ENCODE peak calls at places on chromosomes 1 and 21, in ten cellular contexts. Q is CD4-positive, CD25-positive, alpha-beta regulatory T cell; Y is RWPE2; W is sciatic nerve; F is esophagus mucosa; I is upper lobe of right lung; Z is left lung; V is activated CD8-positive, alpha-beta memory T cell treated with anti-CD3 and anti-CD28 coated beads, Interleukin-2, amount 10 ng/mL, durations not matched to agents 7 days and 5 days; T is left colon; S is right cardiac atrium. A is an unnamed sample.

GRCh38 chr21:28884481-28884880 is 108.2 kb downstream of the LTN1 start:
- ATAC-seq in V (no peak), F (no peak), T (peak; percentile 38), W (peak; percentile 53), S (peak; percentile 40), Z (peak; percentile 62), Q (no peak), Y (peak; percentile 33), I (no peak), A (no peak)

GRCh38 chr1:232620356-232620841 is 9.5 kb downstream of the SIPA1L2 start:
- ATAC-seq in Q (no peak), W (peak; percentile 87), Y (no peak), V (no peak), S (peak; percentile 91), I (peak; percentile 77), F (no peak), Z (peak; percentile 74), T (peak; percentile 31), A (no peak)

GRCh38 chr1:3268281-3268680 is 186.2 kb upstream of the ARHGEF16 start:
- ATAC-seq in F (no peak), V (no peak), Z (no peak), Y (no peak), Q (no peak), W (no peak), I (no peak), T (no peak), S (no peak), A (no peak)

GRCh38 chr1:100188617-100189016 is 10.6 kb upstream of the LRRC39 start:
- ATAC-seq in F (no peak), Q (no peak), Y (no peak), W (peak; percentile 69), V (no peak), S (peak; percentile 72), T (no peak), I (no peak), Z (peak; percentile 72), A (no peak)

GRCh38 chr21:24110846-24111245 is 1496.4 kb downstream of the MRPL39 start:
- ATAC-seq in S (no peak), T (no peak), Y (no peak), I (no peak), F (no peak), W (no peak), Z (no peak), V (no peak), Q (no peak), A (no peak)

GRCh38 chr1:244048566-244049141 is 2.4 kb upstream of the ZBTB18 start:
- ATAC-seq in Y (no peak), T (no peak), S (no peak), I (no peak), Q (no peak), W (no peak), F (no peak), V (no peak), Z (no peak), A (peak; percentile 10)

GRCh38 chr1:109341944-109342925 is 35.4 kb upstream of the MYBPHL start:
- ATAC-seq in S (peak; percentile 29), Z (peak; percentile 21), W (no peak), V (no peak), Y (no peak), Q (no peak), T (peak; percentile 58), F (no peak), I (no peak), A (no peak)

GRCh38 chr21:21165063-21165645 is 166.9 kb downstream of the NCAM2 start:
- ATAC-seq in W (peak; percentile 97), S (peak; percentile 77), I (no peak), V (no peak), Q (no peak), Y (no peak), F (no peak), Z (peak; percentile 39), T (no peak), A (no peak)

GRCh38 chr1:47527653-47528272 is 89.9 kb downstream of the FOXD2 start:
- ATAC-seq in T (peak; percentile 89), I (peak; percentile 90), Q (no peak), Y (peak; percentile 70), Z (peak; percentile 91), W (no peak), V (no peak), F (peak; percentile 71), S (no peak), A (no peak)

GRCh38 chr1:212256404-212256803 is 28.8 kb upstream of the PPP2R5A start:
- ATAC-seq in F (no peak), I (peak; percentile 88), W (peak; percentile 54), Y (no peak), V (peak; percentile 79), S (peak; percentile 69), T (no peak), Q (peak; percentile 67), Z (peak; percentile 70), A (no peak)

GRCh38 chr1:164794310-164794709 is 235.3 kb downstream of the PBX1 start:
- ATAC-seq in Z (peak; percentile 89), V (no peak), W (peak; percentile 93), F (peak; percentile 89), I (peak; percentile 62), Y (peak; percentile 100), T (no peak), Q (no peak), S (peak; percentile 90), A (no peak)

GRCh38 chr1:160546942-160547341 is 23.9 kb upstream of the SLAMF6 start:
- ATAC-seq in Q (no peak), Y (no peak), T (no peak), Z (peak; percentile 75), V (no peak), I (peak; percentile 81), S (peak; percentile 53), F (no peak), W (peak; percentile 26), A (no peak)

GRCh38 chr21:42291003-42291750 is 24.0 kb downstream of the TFF3 start:
- ATAC-seq in S (no peak), W (no peak), F (no peak), V (no peak), Y (no peak), T (no peak), Q (no peak), I (no peak), Z (no peak), A (no peak)

GRCh38 chr1:143584508-143584907 is 387.3 kb downstream of the FAM72C start:
- ATAC-seq in I (no peak), S (no peak), V (no peak), W (no peak), Q (no peak), F (no peak), T (no peak), Y (no peak), Z (no peak), A (no peak)

GRCh38 chr1:199687321-199687720 is 340.2 kb upstream of the NR5A2 start:
- ATAC-seq in V (no peak), S (no peak), Z (no peak), Y (no peak), T (no peak), F (no peak), W (no peak), I (no peak), Q (no peak), A (no peak)

GRCh38 chr1:219185486-219186117 is 11.9 kb downstream of the LYPLAL1 start:
- ATAC-seq in F (no peak), V (no peak), Z (no peak), W (no peak), Y (no peak), T (no peak), Q (no peak), S (no peak), I (no peak), A (no peak)

GRCh38 chr1:231395051-231395995 is 26.8 kb downstream of the EGLN1 start:
- ATAC-seq in F (peak; percentile 60), Q (no peak), V (no peak), W (peak; percentile 91), Y (peak; percentile 95), S (peak; percentile 94), I (peak; percentile 24), T (peak; percentile 68), Z (peak; percentile 82), A (no peak)

GRCh38 chr1:19009882-19010321 is 53.4 kb upstream of the IFFO2 start:
- ATAC-seq in T (no peak), Q (no peak), S (no peak), Z (peak; percentile 2), W (no peak), V (no peak), F (no peak), Y (peak; percentile 53), I (peak; percentile 32), A (no peak)

GRCh38 chr1:115606305-115606704 is 35.5 kb upstream of the VANGL1 start:
- ATAC-seq in V (no peak), I (no peak), F (no peak), Z (no peak), S (no peak), Y (no peak), Q (no peak), W (no peak), T (no peak), A (no peak)

GRCh38 chr21:36692125-36692843 is 6.6 kb upstream of the SIM2 start:
- ATAC-seq in Z (no peak), I (no peak), F (no peak), Y (peak; percentile 37), T (no peak), S (no peak), V (no peak), W (no peak), Q (no peak), A (no peak)

GRCh38 chr1:12553963-12554362 is 64.0 kb downstream of the DHRS3 start:
- ATAC-seq in F (no peak), Z (no peak), Y (no peak), V (no peak), S (no peak), Q (no peak), W (no peak), T (no peak), I (no peak), A (peak; percentile 44)

GRCh38 chr21:37749132-37749531 is 167.1 kb downstream of the KCNJ6 start:
- ATAC-seq in T (no peak), Y (peak; percentile 94), V (no peak), F (peak; percentile 95), Z (no peak), W (no peak), I (no peak), S (no peak), Q (no peak), A (no peak)

GRCh38 chr1:227947425-227947677 is 381 bp downstream of the WNT9A start:
- ATAC-seq in T (no peak), W (no peak), F (no peak), I (no peak), Z (peak; percentile 3), V (peak; percentile 12), Y (no peak), S (no peak), Q (no peak), A (no peak)

GRCh38 chr1:107678993-107679392 is 286.0 kb downstream of the VAV3 start:
- ATAC-seq in V (no peak), S (no peak), I (no peak), W (no peak), F (no peak), Q (no peak), Y (no peak), Z (no peak), T (no peak), A (no peak)

GRCh38 chr21:35436899-35437298 is 387.8 kb upstream of the RUNX1 start:
- ATAC-seq in V (no peak), W (no peak), T (no peak), F (no peak), Z (no peak), S (no peak), I (no peak), Q (no peak), Y (no peak), A (no peak)

GRCh38 chr1:160971618-160972056 is 17.0 kb upstream of the ITLN2 start:
- ATAC-seq in Y (peak; percentile 44), W (no peak), T (no peak), Z (no peak), V (peak; percentile 47), S (no peak), Q (peak; percentile 18), I (no peak), F (peak; percentile 36), A (peak; percentile 99)

GRCh38 chr1:186304982-186305949 is 69.8 kb downstream of the TPR start:
- ATAC-seq in S (peak; percentile 43), T (no peak), I (no peak), V (peak; percentile 76), Z (no peak), Y (peak; percentile 50), F (no peak), W (no peak), Q (no peak), A (peak; percentile 31)

GRCh38 chr1:199808110-199808870 is 219.2 kb upstream of the NR5A2 start:
- ATAC-seq in I (no peak), Q (no peak), W (no peak), Y (peak; percentile 73), F (no peak), V (no peak), Z (no peak), T (no peak), S (no peak), A (no peak)

A was measured in activated T-helper 17 cell treated with anti-CD3 and anti-CD28 coated beads, Interleukin-2, amount 50 U/mL, for 72 hours.